ENCODE peak calls at places on chromosomes 6 and 20, in four cellular contexts. Z, H, J and G are unnamed samples.

GRCh38 chr6:150848400-150848799 is 17.1 kb upstream of the MTHFD1L start:
- DNase-seq in Z (no peak), H (no peak), J (no peak), G (no peak)

GRCh38 chr6:38064431-38064830 is 244.9 kb downstream of the ZFAND3 start:
- DNase-seq in Z (no peak), H (no peak), J (no peak), G (no peak)

GRCh38 chr6:81614292-81614691 is 138.2 kb downstream of the TENT5A start:
- DNase-seq in Z (no peak), H (peak), J (no peak), G (no peak)

GRCh38 chr20:3812975-3813599 is 7.3 kb upstream of the AP5S1 start:
- DNase-seq in Z (no peak), H (no peak), J (no peak), G (no peak)

GRCh38 chr6:36297511-36297910 is 27.7 kb downstream of the PNPLA1 start:
- DNase-seq in Z (no peak), H (no peak), J (no peak), G (no peak)

GRCh38 chr6:32852844-32853540 is 512 bp downstream of the TAP1 start:
- DNase-seq in Z (no peak), H (no peak), J (no peak), G (no peak)

GRCh38 chr6:163346529-163346961 is 68.0 kb upstream of the QKI start:
- DNase-seq in Z (no peak), H (no peak), J (no peak), G (no peak)

GRCh38 chr20:63114693-63115069 is 101.2 kb downstream of the YTHDF1 start:
- DNase-seq in Z (no peak), H (no peak), J (no peak), G (no peak)

GRCh38 chr6:5475779-5476178 is 214.5 kb downstream of the FARS2 start:
- DNase-seq in Z (no peak), H (no peak), J (no peak), G (no peak)

GRCh38 chr20:61667056-61667792 is 398.5 kb downstream of the TAF4 start:
- DNase-seq in Z (no peak), H (no peak), J (no peak), G (no peak)

GRCh38 chr20:10670521-10671220 is 3.1 kb downstream of the JAG1 start:
- DNase-seq in Z (no peak), H (peak), J (no peak), G (peak)

GRCh38 chr6:17432356-17432755 is 39.0 kb downstream of the CAP2 start:
- DNase-seq in Z (no peak), H (no peak), J (no peak), G (no peak)

GRCh38 chr20:2386516-2387179 is 5.9 kb downstream of the TGM6 start:
- DNase-seq in Z (no peak), H (no peak), J (no peak), G (no peak)
- TF ChIP-seq ZBTB33 in Z (no peak), H (no peak), J (no peak), G (no peak)

GRCh38 chr20:50294164-50295088 is 103.8 kb downstream of the CEBPB start:
- DNase-seq in Z (no peak), H (peak), J (no peak), G (no peak)

GRCh38 chr20:50291428-50292323 is 101.0 kb downstream of the CEBPB start:
- DNase-seq in Z (no peak), H (no peak), J (no peak), G (no peak)

GRCh38 chr20:50290815-50291214 is 100.2 kb downstream of the CEBPB start:
- DNase-seq in Z (no peak), H (no peak), J (no peak), G (no peak)

GRCh38 chr20:50293244-50294139 is 102.9 kb downstream of the CEBPB start:
- DNase-seq in Z (no peak), H (no peak), J (no peak), G (no peak)

DNA sequence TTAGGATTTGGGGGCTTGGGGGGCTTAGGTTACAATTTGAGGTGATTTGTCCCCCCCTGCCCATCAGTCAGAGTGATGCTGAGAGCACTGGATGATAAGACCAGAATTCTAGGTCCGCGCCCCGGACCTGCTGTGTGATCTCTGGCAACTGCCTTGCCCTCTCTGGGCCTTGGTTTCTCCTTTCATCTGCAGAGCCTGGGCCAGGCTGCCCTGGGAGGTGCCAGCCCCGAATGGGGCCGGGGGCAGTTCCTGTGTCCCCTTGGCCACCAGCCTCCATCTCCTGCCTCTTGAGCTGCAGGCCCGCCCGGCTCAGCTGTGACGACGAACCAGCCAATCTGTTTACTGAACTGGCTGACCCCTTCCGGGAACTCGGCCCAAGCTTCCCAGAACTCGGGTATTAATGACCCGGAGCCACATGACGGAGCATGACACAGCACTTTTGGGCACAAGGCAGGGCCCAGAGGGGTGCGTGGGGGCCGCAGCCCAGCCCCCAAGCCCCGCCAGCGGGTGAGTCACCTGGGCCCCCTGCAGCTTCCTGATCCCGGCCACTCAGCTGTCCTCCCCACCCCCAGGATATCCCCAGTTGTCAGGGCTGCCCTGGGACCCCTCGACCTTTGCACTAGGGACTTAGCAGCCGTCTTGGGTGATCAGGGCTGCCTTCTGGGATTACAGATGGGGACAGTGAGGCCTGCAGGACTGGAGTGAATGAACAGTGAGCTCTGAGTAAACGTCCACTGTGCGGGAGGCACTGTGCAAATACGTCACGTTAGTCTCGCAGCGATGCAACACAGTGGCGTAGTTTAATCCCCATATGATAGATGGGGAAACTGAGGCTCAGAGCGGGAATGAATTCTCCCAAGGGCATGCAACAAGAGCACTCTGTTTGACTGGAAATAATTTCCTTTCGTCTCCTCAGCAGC is 102.0 kb downstream of the CEBPB start:
- DNase-seq in Z (no peak), H (peak), J (peak), G (no peak)
- TF ChIP-seq CEBPB in Z (no peak), H (no peak), J (no peak), G (no peak)

GRCh38 chr20:53571555-53572286 is 21.9 kb downstream of the ZNF217 start:
- DNase-seq in Z (no peak), H (no peak), J (no peak), G (no peak)

GRCh38 chr20:53568351-53568750 is 25.3 kb downstream of the ZNF217 start:
- DNase-seq in Z (no peak), H (no peak), J (no peak), G (no peak)

GRCh38 chr20:53569606-53570307 is 23.9 kb downstream of the ZNF217 start:
- DNase-seq in Z (no peak), H (no peak), J (no peak), G (no peak)

GRCh38 chr20:53569005-53569404 is 24.6 kb downstream of the ZNF217 start:
- DNase-seq in Z (no peak), H (no peak), J (no peak), G (no peak)

GRCh38 chr20:53570446-53571276 is 23.0 kb downstream of the ZNF217 start:
- DNase-seq in Z (no peak), H (no peak), J (no peak), G (no peak)
- TF ChIP-seq ZBTB33 in Z (no peak), H (no peak), J (no peak), G (no peak)

DNA sequence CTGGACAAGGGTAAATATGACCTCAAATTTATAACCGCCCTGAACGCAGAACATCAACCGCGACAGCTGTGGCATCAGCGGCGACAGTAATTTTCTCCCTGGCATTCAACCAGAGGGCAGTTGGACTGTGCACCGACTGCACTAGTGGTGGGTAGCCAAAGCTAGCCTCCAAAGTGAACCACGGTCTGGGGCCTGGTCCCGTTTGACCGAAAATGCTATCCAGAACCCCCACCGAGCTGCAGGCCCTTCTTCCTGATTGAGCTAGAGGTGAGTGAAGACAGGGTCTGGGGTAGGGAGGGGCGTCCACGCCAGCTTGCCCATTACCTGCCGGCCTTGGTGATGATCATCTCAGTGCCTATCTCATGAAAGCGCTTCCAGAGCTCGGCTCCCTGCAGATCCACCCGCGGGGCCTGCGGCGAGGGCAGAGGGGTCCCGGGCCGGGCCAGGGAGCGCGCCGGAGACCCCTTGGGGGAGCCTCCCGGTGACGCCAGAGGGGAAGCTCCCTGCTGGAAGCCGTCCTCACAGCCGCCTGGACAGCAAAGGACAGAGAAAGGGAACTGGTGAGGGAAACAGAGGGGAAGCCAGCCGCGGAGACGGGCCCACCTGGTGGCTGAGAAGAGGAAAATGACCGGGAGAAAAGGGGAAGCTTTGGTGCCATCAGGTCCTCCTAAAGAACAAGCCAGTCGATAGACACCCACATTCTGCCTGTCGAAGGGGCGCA is 2.0 kb downstream of the TBX18 start:
- DNase-seq in Z (no peak), H (no peak), J (peak), G (no peak)
- TF ChIP-seq CEBPB in Z (no peak), H (no peak), J (no peak), G (no peak)